ENCODE peak calls at places on chromosomes 12 and 14, in six cellular contexts. Y, F, V, O, A and L are unnamed samples.

GRCh38 chr12:10098762-10099161 is at the start of gene CLEC1A:
- DNase-seq in Y (no peak), F (no peak), V (peak), A (peak), O (no peak), L (peak)

GRCh38 chr14:97025722-97026121 is 228.5 kb downstream of the VRK1 start:
- DNase-seq in Y (no peak), F (no peak), V (peak), A (no peak), O (no peak), L (no peak)

GRCh38 chr12:27331299-27331926 is 1.2 kb upstream of the BMAL2 start:
- DNase-seq in V (no peak), O (peak), F (peak), Y (no peak), A (peak), L (no peak)

GRCh38 chr12:19244312-19244711 is 114.8 kb downstream of the PLEKHA5 start:
- DNase-seq in Y (no peak), V (no peak), F (no peak), O (no peak), A (no peak), L (no peak)

GRCh38 chr14:22980672-22981089 is 1.7 kb downstream of the AJUBA start:
- DNase-seq in A (no peak), F (no peak), O (no peak), Y (peak), V (peak), L (no peak)

GRCh38 chr14:81401420-81402122 is 1.4 kb upstream of the STON2 start:
- DNase-seq in A (peak), O (no peak), Y (no peak), V (no peak), F (peak), L (no peak)

GRCh38 chr14:47846008-47846407 is 170.6 kb upstream of the MDGA2 start:
- DNase-seq in Y (no peak), F (no peak), A (no peak), O (no peak), V (peak), L (no peak)

GRCh38 chr14:106308839-106309389 is 782.5 kb downstream of the TMEM121 start:
- DNase-seq in O (peak), V (peak), Y (peak), A (no peak), F (no peak), L (peak)

GRCh38 chr12:55938826-55939501 is 8.0 kb downstream of the DGKA start:
- DNase-seq in V (no peak), O (no peak), F (no peak), A (no peak), Y (no peak), L (no peak)

DNA sequence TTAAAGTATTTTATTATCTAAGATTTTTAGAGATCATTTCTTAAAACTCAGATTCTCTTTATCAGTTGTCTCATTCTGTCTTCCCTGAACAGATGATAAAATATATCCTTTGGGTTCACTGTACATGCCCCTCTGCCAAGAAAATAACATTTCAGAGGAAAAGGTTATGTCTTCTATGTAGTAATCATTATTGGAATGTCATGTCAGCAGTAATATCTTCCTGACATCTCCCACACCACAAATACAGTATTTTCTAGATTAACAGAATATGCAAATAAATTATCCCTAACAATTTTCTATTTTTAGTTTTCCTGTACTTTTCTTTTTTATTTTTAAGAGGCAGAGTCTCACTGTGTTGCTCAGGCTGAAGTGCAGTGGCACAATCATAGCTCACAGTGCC is 26.0 kb downstream of the BTBD7 start:
- DNase-seq in A (no peak), O (no peak), F (no peak), V (no peak), Y (no peak), L (no peak)
- TF ChIP-seq CTCF in A (no peak), O (no peak), F (no peak), V (no peak), Y (no peak), L (no peak)

GRCh38 chr14:100734031-100734990 is 7.6 kb downstream of the DLK1 start:
- DNase-seq in F (no peak), V (no peak), O (no peak), A (no peak), Y (no peak), L (no peak)
- TF ChIP-seq CTCF in F (no peak), V (no peak), O (no peak), A (no peak), Y (no peak), L (no peak)

GRCh38 chr14:28768549-28768870 is 1.9 kb downstream of the FOXG1 start:
- DNase-seq in F (no peak), A (no peak), V (no peak), O (no peak), Y (no peak), L (no peak)

GRCh38 chr14:28767239-28767850 is 758 bp downstream of the FOXG1 start:
- DNase-seq in F (no peak), V (no peak), Y (no peak), A (no peak), O (no peak), L (no peak)

GRCh38 chr14:28769358-28769757 is 2.8 kb downstream of the FOXG1 start:
- DNase-seq in A (no peak), F (no peak), Y (no peak), V (no peak), O (no peak), L (no peak)

GRCh38 chr14:28766505-28767238 is at the start of gene FOXG1:
- DNase-seq in V (peak), A (no peak), F (no peak), O (no peak), Y (no peak), L (peak)

DNA sequence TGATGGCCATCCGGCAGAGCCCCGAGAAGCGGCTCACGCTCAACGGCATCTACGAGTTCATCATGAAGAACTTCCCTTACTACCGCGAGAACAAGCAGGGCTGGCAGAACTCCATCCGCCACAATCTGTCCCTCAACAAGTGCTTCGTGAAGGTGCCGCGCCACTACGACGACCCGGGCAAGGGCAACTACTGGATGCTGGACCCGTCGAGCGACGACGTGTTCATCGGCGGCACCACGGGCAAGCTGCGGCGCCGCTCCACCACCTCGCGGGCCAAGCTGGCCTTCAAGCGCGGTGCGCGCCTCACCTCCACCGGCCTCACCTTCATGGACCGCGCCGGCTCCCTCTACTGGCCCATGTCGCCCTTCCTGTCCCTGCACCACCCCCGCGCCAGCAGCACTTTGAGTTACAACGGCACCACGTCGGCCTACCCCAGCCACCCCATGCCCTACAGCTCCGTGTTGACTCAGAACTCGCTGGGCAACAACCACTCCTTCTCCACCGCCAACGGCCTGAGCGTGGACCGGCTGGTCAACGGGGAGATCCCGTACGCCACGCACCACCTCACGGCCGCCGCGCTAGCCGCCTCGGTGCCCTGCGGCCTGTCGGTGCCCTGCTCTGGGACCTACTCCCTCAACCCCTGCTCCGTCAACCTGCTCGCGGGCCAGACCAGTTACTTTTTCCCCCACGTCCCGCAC is 1.4 kb downstream of the FOXG1 start:
- DNase-seq in V (peak), Y (no peak), A (no peak), O (no peak), F (no peak), L (peak)
- TF ChIP-seq CTCF in V (peak), Y (no peak), A (no peak), O (no peak), F (no peak), L (peak)

GRCh38 chr12:127496255-127496654 is 770.7 kb upstream of the TMEM132C start:
- DNase-seq in O (no peak), F (no peak), Y (no peak), V (peak), A (no peak), L (no peak)
- TF ChIP-seq CTCF in O (no peak), F (no peak), Y (no peak), V (peak), A (no peak), L (no peak)

GRCh38 chr14:100906420-100906819 is 2.9 kb upstream of the RTL1 start:
- DNase-seq in Y (no peak), V (peak), A (no peak), O (peak), F (no peak), L (peak)
- TF ChIP-seq CTCF in Y (no peak), V (peak), A (no peak), O (no peak), F (peak), L (peak)

GRCh38 chr12:22474970-22475720 is 69.2 kb downstream of the C2CD5 start:
- DNase-seq in Y (no peak), V (no peak), A (peak), O (no peak), F (no peak), L (no peak)
- TF ChIP-seq CTCF in Y (no peak), V (no peak), A (no peak), O (no peak), F (no peak), L (no peak)

GRCh38 chr14:54902143-54902520 is 494 bp downstream of the GCH1 start:
- DNase-seq in Y (peak), V (peak), A (peak), O (peak), F (peak), L (peak)
- TF ChIP-seq CTCF in Y (no peak), V (no peak), A (no peak), O (no peak), F (no peak), L (no peak)

GRCh38 chr12:116881325-116881866 is at the start of gene HRK:
- DNase-seq in F (peak), Y (no peak), V (peak), O (no peak), A (no peak), L (no peak)

GRCh38 chr12:116880213-116880816 is 926 bp downstream of the HRK start:
- DNase-seq in F (no peak), V (peak), O (no peak), A (peak), Y (no peak), L (no peak)

GRCh38 chr12:116880817-116881324 is 370 bp downstream of the HRK start:
- DNase-seq in A (peak), V (peak), F (peak), O (peak), Y (peak), L (peak)

GRCh38 chr12:116881867-116882507 is 746 bp upstream of the HRK start:
- DNase-seq in O (no peak), A (no peak), F (no peak), V (peak), Y (no peak), L (no peak)

GRCh38 chr12:116882742-116883141 is 1.5 kb upstream of the HRK start:
- DNase-seq in A (peak), Y (no peak), F (no peak), V (peak), O (peak), L (no peak)
- TF ChIP-seq CTCF in A (peak), Y (no peak), F (no peak), V (peak), O (no peak), L (no peak)